ENCODE peak calls at places on chromosomes 6 and 20, in eight cellular contexts. One of them, this sample, is unnamed.

GRCh38 chr6:148423601-148424270 is 81.1 kb downstream of the SASH1 start:
- DNase-seq in iris pigment epithelial cell: peak; percentile 54
- DNase-seq in heart left ventricle: no peak
- DNase-seq in non-pigmented ciliary epithelial cell: no peak
- DNase-seq in T-helper 9 cell: no peak
- DNase-seq in HEK293T: no peak
- DNase-seq in suprapubic skin: no peak
- DNase-seq in fibroblast of lung: peak; percentile 89
- DNase-seq in this sample: no peak

GRCh38 chr6:11711994-11712698 is 66.5 kb downstream of the ADTRP start:
- DNase-seq in iris pigment epithelial cell: no peak
- DNase-seq in heart left ventricle: no peak
- DNase-seq in non-pigmented ciliary epithelial cell: no peak
- DNase-seq in T-helper 9 cell: no peak
- DNase-seq in HEK293T: no peak
- DNase-seq in suprapubic skin: no peak
- DNase-seq in fibroblast of lung: peak; percentile 12
- DNase-seq in this sample: no peak

GRCh38 chr6:2434911-2435310 is 189.5 kb upstream of the GMDS start:
- DNase-seq in iris pigment epithelial cell: no peak
- DNase-seq in heart left ventricle: no peak
- DNase-seq in non-pigmented ciliary epithelial cell: no peak
- DNase-seq in T-helper 9 cell: no peak
- DNase-seq in HEK293T: no peak
- DNase-seq in suprapubic skin: no peak
- DNase-seq in fibroblast of lung: no peak
- DNase-seq in this sample: no peak

GRCh38 chr6:137848672-137849071 is 18.4 kb upstream of the TNFAIP3 start:
- DNase-seq in iris pigment epithelial cell: peak; percentile 60
- DNase-seq in heart left ventricle: no peak
- DNase-seq in non-pigmented ciliary epithelial cell: no peak
- DNase-seq in T-helper 9 cell: no peak
- DNase-seq in HEK293T: no peak
- DNase-seq in suprapubic skin: no peak
- DNase-seq in fibroblast of lung: peak; percentile 82
- DNase-seq in this sample: peak; percentile 28

GRCh38 chr20:53595018-53595378 is 1.4 kb upstream of the ZNF217 start:
- DNase-seq in iris pigment epithelial cell: no peak
- DNase-seq in heart left ventricle: no peak
- DNase-seq in non-pigmented ciliary epithelial cell: no peak
- DNase-seq in T-helper 9 cell: no peak
- DNase-seq in HEK293T: no peak
- DNase-seq in suprapubic skin: no peak
- DNase-seq in fibroblast of lung: no peak
- DNase-seq in this sample: no peak

GRCh38 chr6:162644153-162644552 is 83.4 kb downstream of the PRKN start:
- DNase-seq in iris pigment epithelial cell: no peak
- DNase-seq in heart left ventricle: no peak
- DNase-seq in non-pigmented ciliary epithelial cell: no peak
- DNase-seq in T-helper 9 cell: no peak
- DNase-seq in HEK293T: no peak
- DNase-seq in suprapubic skin: no peak
- DNase-seq in fibroblast of lung: no peak
- DNase-seq in this sample: no peak

GRCh38 chr6:50087231-50087954 is 37.7 kb upstream of the DEFB112 start:
- DNase-seq in iris pigment epithelial cell: peak; percentile 24
- DNase-seq in heart left ventricle: no peak
- DNase-seq in non-pigmented ciliary epithelial cell: peak; percentile 20
- DNase-seq in T-helper 9 cell: no peak
- DNase-seq in HEK293T: no peak
- DNase-seq in suprapubic skin: no peak
- DNase-seq in fibroblast of lung: peak; percentile 57
- DNase-seq in this sample: no peak

GRCh38 chr6:23016701-23017100 is 447.3 kb downstream of the HDGFL1 start:
- DNase-seq in iris pigment epithelial cell: peak; percentile 39
- DNase-seq in heart left ventricle: no peak
- DNase-seq in non-pigmented ciliary epithelial cell: no peak
- DNase-seq in T-helper 9 cell: no peak
- DNase-seq in HEK293T: no peak
- DNase-seq in suprapubic skin: no peak
- DNase-seq in fibroblast of lung: peak; percentile 20
- DNase-seq in this sample: no peak

GRCh38 chr20:34983995-34984735 is 28.5 kb downstream of the MYH7B start:
- DNase-seq in iris pigment epithelial cell: no peak
- DNase-seq in heart left ventricle: no peak
- DNase-seq in non-pigmented ciliary epithelial cell: no peak
- DNase-seq in T-helper 9 cell: no peak
- DNase-seq in HEK293T: no peak
- DNase-seq in suprapubic skin: no peak
- DNase-seq in fibroblast of lung: no peak
- DNase-seq in this sample: no peak

GRCh38 chr20:49045440-49046086 is 549 bp upstream of the CSE1L start:
- DNase-seq in iris pigment epithelial cell: no peak
- DNase-seq in heart left ventricle: peak; percentile 56
- DNase-seq in non-pigmented ciliary epithelial cell: no peak
- DNase-seq in T-helper 9 cell: peak; percentile 16
- DNase-seq in HEK293T: no peak
- DNase-seq in suprapubic skin: peak; percentile 68
- DNase-seq in fibroblast of lung: peak; percentile 3
- DNase-seq in this sample: no peak

This sample was measured in HFFc6.